ENCODE peak calls at places on chromosomes 2 and 18, in four cellular contexts. One of them, this sample, is unnamed.

GRCh38 chr18:79481041-79481790 is 85.5 kb downstream of the NFATC1 start:
- DNase-seq in body of pancreas: no peak
- DNase-seq in heart left ventricle: no peak
- DNase-seq in right lobe of liver: no peak
- DNase-seq in this sample: peak; percentile 30

GRCh38 chr2:88054300-88055048 is 1.1 kb downstream of the KRCC1 start:
- DNase-seq in body of pancreas: no peak
- DNase-seq in heart left ventricle: no peak
- DNase-seq in right lobe of liver: no peak
- DNase-seq in this sample: peak; percentile 57

GRCh38 chr2:105746177-105747080 is 1.7 kb downstream of the NCK2 start:
- DNase-seq in body of pancreas: peak; percentile 79
- DNase-seq in heart left ventricle: peak; percentile 53
- DNase-seq in right lobe of liver: peak; percentile 75
- DNase-seq in this sample: no peak

GRCh38 chr2:228839506-228839905 is 431.6 kb downstream of the PID1 start:
- DNase-seq in body of pancreas: no peak
- DNase-seq in heart left ventricle: no peak
- DNase-seq in right lobe of liver: peak; percentile 29
- DNase-seq in this sample: no peak

GRCh38 chr2:43199492-43200481 is 26.6 kb downstream of the ZFP36L2 start:
- DNase-seq in body of pancreas: peak; percentile 38
- DNase-seq in heart left ventricle: no peak
- DNase-seq in right lobe of liver: peak; percentile 66
- DNase-seq in this sample: no peak

GRCh38 chr18:32372381-32373061 is 98.2 kb downstream of the GAREM1 start:
- DNase-seq in body of pancreas: peak; percentile 84
- DNase-seq in heart left ventricle: no peak
- DNase-seq in right lobe of liver: peak; percentile 46
- DNase-seq in this sample: no peak

GRCh38 chr2:119888673-119889072 is 124.2 kb upstream of the EPB41L5 start:
- DNase-seq in body of pancreas: no peak
- DNase-seq in heart left ventricle: no peak
- DNase-seq in right lobe of liver: no peak
- DNase-seq in this sample: no peak

GRCh38 chr2:172181840-172182239 is 79.1 kb upstream of the DLX2 start:
- DNase-seq in body of pancreas: no peak
- DNase-seq in heart left ventricle: no peak
- DNase-seq in right lobe of liver: no peak
- DNase-seq in this sample: no peak

GRCh38 chr2:59850554-59850953 is 702.9 kb downstream of the BCL11A start:
- DNase-seq in body of pancreas: no peak
- DNase-seq in heart left ventricle: no peak
- DNase-seq in right lobe of liver: no peak
- DNase-seq in this sample: no peak

GRCh38 chr2:142936629-142937028 is 59.2 kb downstream of the KYNU start:
- DNase-seq in body of pancreas: no peak
- DNase-seq in heart left ventricle: no peak
- DNase-seq in right lobe of liver: no peak
- DNase-seq in this sample: no peak

GRCh38 chr2:29697715-29698114 is 223.7 kb downstream of the ALK start:
- DNase-seq in body of pancreas: no peak
- DNase-seq in heart left ventricle: no peak
- DNase-seq in right lobe of liver: no peak
- DNase-seq in this sample: no peak

GRCh38 chr2:130728007-130728454 is 839 bp upstream of the GPR148 start:
- DNase-seq in body of pancreas: peak; percentile 74
- DNase-seq in heart left ventricle: no peak
- DNase-seq in right lobe of liver: no peak
- DNase-seq in this sample: no peak

GRCh38 chr2:176134978-176135575 is 5.6 kb downstream of the HOXD8 start:
- DNase-seq in body of pancreas: no peak
- DNase-seq in heart left ventricle: no peak
- DNase-seq in right lobe of liver: no peak
- DNase-seq in this sample: no peak

GRCh38 chr2:51028829-51029228 is 3.1 kb downstream of the NRXN1 start:
- DNase-seq in body of pancreas: no peak
- DNase-seq in heart left ventricle: no peak
- DNase-seq in right lobe of liver: no peak
- DNase-seq in this sample: no peak

GRCh38 chr2:109453596-109453995 is 160.2 kb downstream of the SEPTIN10 start:
- DNase-seq in body of pancreas: no peak
- DNase-seq in heart left ventricle: no peak
- DNase-seq in right lobe of liver: peak; percentile 43
- DNase-seq in this sample: no peak

GRCh38 chr2:95312543-95313205 is 15.5 kb downstream of the KCNIP3 start:
- DNase-seq in body of pancreas: no peak
- DNase-seq in heart left ventricle: no peak
- DNase-seq in right lobe of liver: no peak
- DNase-seq in this sample: no peak

GRCh38 chr2:128422571-128422970 is 103.9 kb upstream of the HS6ST1 start:
- DNase-seq in body of pancreas: peak; percentile 6
- DNase-seq in heart left ventricle: peak; percentile 2
- DNase-seq in right lobe of liver: no peak
- DNase-seq in this sample: no peak

GRCh38 chr2:159879061-159879604 is 81.1 kb upstream of the CD302 start:
- DNase-seq in body of pancreas: no peak
- DNase-seq in heart left ventricle: no peak
- DNase-seq in right lobe of liver: no peak
- DNase-seq in this sample: no peak

GRCh38 chr2:238950551-238950950 is 102.7 kb downstream of the TWIST2 start:
- DNase-seq in body of pancreas: no peak
- DNase-seq in heart left ventricle: no peak
- DNase-seq in right lobe of liver: no peak
- DNase-seq in this sample: no peak

GRCh38 chr18:9333441-9334350 is 877 bp upstream of the TWSG1 start:
- DNase-seq in body of pancreas: peak; percentile 26
- DNase-seq in heart left ventricle: peak; percentile 22
- DNase-seq in right lobe of liver: peak; percentile 18
- DNase-seq in this sample: no peak

GRCh38 chr2:128535928-128536327 is 217.3 kb upstream of the HS6ST1 start:
- DNase-seq in body of pancreas: no peak
- DNase-seq in heart left ventricle: no peak
- DNase-seq in right lobe of liver: no peak
- DNase-seq in this sample: no peak

GRCh38 chr18:68177807-68178702 is 536.9 kb downstream of the TMX3 start:
- DNase-seq in body of pancreas: no peak
- DNase-seq in heart left ventricle: no peak
- DNase-seq in right lobe of liver: no peak
- DNase-seq in this sample: no peak

GRCh38 chr2:68031546-68032160 is 31.2 kb downstream of the C1D start:
- DNase-seq in body of pancreas: no peak
- DNase-seq in heart left ventricle: no peak
- DNase-seq in right lobe of liver: no peak
- DNase-seq in this sample: peak; percentile 58

GRCh38 chr2:63334910-63335309 is 253.4 kb downstream of the WDPCP start:
- DNase-seq in body of pancreas: no peak
- DNase-seq in heart left ventricle: no peak
- DNase-seq in right lobe of liver: no peak
- DNase-seq in this sample: no peak

GRCh38 chr2:84314901-84315330 is 144.2 kb downstream of the SUCLG1 start:
- DNase-seq in body of pancreas: peak; percentile 90
- DNase-seq in heart left ventricle: peak; percentile 68
- DNase-seq in right lobe of liver: peak; percentile 86
- DNase-seq in this sample: peak; percentile 80

GRCh38 chr2:96917008-96917575 is 47.2 kb upstream of the SEMA4C start:
- DNase-seq in body of pancreas: no peak
- DNase-seq in heart left ventricle: no peak
- DNase-seq in right lobe of liver: no peak
- DNase-seq in this sample: no peak

GRCh38 chr2:117985092-117985491 is 28.8 kb downstream of the CCDC93 start:
- DNase-seq in body of pancreas: no peak
- DNase-seq in heart left ventricle: no peak
- DNase-seq in right lobe of liver: no peak
- DNase-seq in this sample: no peak

GRCh38 chr2:153420394-153420793 is 58.2 kb downstream of the RPRM start:
- DNase-seq in body of pancreas: no peak
- DNase-seq in heart left ventricle: no peak
- DNase-seq in right lobe of liver: no peak
- DNase-seq in this sample: no peak

GRCh38 chr2:189267925-189268579 is 88.5 kb upstream of the COL5A2 start:
- DNase-seq in body of pancreas: no peak
- DNase-seq in heart left ventricle: no peak
- DNase-seq in right lobe of liver: no peak
- DNase-seq in this sample: no peak

GRCh38 chr2:190683802-190684201 is 34.9 kb downstream of the NAB1 start:
- DNase-seq in body of pancreas: no peak
- DNase-seq in heart left ventricle: no peak
- DNase-seq in right lobe of liver: no peak
- DNase-seq in this sample: no peak

GRCh38 chr2:238039985-238040384 is 20.8 kb upstream of the SCLY start:
- DNase-seq in body of pancreas: no peak
- DNase-seq in heart left ventricle: no peak
- DNase-seq in right lobe of liver: no peak
- DNase-seq in this sample: no peak

DNA sequence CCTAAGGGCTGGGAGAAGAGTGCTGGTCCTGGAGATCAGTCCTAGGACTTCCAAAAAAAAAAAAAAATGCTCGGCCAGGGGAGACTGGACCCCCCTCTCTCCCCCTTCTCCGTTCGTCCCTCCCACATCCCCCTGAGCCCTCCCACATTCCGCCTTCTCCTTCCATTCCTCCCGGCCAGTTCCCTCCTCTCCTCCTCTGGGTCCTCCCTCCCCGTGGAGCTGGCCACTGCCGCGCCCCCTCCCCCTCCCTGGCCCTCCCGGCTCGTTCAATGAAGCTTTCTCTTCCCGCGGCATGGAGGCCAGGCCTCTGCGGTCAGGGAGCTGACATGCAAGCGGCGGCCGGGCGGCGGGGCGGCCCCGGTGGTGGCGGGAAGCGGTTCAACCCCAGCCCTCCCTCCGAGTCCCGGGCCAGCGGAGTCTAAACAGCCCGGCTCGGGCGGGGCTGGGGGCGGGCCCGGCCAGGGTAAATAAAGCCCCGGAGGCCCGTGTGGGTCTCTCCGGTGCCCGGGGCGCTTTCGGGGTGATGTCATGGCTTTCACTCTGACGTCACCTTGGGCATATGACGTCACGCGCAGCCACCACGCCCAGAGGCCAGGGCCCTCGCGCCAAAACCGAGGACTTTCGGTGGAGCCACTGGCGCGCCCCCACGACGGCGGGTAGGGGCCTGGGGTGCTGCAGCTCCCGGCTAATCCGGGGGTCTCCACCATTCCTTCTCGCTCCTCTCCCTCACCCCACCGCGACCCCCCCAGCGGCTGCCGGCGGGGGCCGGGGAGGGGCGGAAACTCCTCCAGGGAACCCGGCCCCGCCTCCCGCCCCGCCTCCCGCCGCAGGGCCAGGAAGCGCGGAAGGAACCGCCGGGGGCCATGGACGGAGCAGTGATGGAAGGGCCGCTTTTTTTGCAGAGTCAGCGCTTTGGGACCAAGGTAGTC is at the start of the genes DOK1 and LOXL3:
- DNase-seq in body of pancreas: peak; percentile 84
- DNase-seq in heart left ventricle: peak; percentile 93
- DNase-seq in right lobe of liver: peak; percentile 90
- DNase-seq in this sample: peak; percentile 85
- TF ChIP-seq POLR2A in body of pancreas: peak; percentile 4
- TF ChIP-seq POLR2A in heart left ventricle: peak; percentile 15
- TF ChIP-seq POLR2A in right lobe of liver: no peak
- TF ChIP-seq POLR2A in this sample: no peak

GRCh38 chr2:241677392-241677791 is 9.2 kb downstream of the DTYMK start:
- DNase-seq in body of pancreas: no peak
- DNase-seq in heart left ventricle: no peak
- DNase-seq in right lobe of liver: no peak
- DNase-seq in this sample: no peak
- TF ChIP-seq POLR2A in body of pancreas: no peak
- TF ChIP-seq POLR2A in heart left ventricle: no peak
- TF ChIP-seq POLR2A in right lobe of liver: no peak
- TF ChIP-seq POLR2A in this sample: no peak

DNA sequence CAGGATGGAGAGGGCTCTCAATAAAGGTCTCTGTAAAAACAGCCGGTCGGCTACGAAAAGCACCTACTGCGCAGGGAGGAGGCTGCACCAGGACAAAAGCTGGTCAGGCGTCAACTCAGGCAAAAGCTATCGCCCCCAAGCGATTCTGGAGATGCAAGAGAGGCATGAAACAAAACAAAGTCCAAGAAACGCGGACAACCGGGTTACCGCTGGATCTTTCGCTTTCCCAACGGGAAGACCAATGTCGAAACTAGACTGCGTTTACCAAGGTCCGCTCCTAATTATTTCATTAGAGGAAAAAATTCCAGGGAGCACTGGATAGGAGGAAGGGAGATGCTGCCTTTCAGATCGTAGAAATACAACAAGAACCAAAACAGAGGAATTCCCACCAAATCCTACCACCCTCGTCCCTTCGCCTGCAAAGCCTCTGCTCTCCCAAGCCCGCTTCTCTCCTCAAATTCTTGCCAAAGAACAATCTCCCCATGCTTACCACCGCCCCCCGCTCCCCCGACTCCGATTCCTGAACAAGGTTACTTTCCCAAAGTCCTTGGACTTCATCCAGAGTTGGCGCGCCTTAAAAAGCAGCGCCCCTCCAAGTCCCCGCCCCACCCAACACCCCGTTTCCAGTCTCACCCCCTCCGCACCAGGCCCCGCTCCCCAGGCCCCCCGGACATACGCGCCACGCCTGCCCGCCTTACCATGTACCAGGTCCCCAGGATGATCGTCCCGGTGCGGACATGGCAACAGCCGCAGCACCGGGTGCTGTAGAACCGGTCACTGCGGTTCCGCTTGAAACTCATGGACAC is 513 bp downstream of the LAPTM4A start:
- DNase-seq in body of pancreas: peak; percentile 45
- DNase-seq in heart left ventricle: peak; percentile 57
- DNase-seq in right lobe of liver: peak; percentile 53
- DNase-seq in this sample: peak; percentile 68
- TF ChIP-seq POLR2A in body of pancreas: no peak
- TF ChIP-seq POLR2A in heart left ventricle: peak; percentile 27
- TF ChIP-seq POLR2A in right lobe of liver: peak; percentile 16
- TF ChIP-seq POLR2A in this sample: no peak

DNA sequence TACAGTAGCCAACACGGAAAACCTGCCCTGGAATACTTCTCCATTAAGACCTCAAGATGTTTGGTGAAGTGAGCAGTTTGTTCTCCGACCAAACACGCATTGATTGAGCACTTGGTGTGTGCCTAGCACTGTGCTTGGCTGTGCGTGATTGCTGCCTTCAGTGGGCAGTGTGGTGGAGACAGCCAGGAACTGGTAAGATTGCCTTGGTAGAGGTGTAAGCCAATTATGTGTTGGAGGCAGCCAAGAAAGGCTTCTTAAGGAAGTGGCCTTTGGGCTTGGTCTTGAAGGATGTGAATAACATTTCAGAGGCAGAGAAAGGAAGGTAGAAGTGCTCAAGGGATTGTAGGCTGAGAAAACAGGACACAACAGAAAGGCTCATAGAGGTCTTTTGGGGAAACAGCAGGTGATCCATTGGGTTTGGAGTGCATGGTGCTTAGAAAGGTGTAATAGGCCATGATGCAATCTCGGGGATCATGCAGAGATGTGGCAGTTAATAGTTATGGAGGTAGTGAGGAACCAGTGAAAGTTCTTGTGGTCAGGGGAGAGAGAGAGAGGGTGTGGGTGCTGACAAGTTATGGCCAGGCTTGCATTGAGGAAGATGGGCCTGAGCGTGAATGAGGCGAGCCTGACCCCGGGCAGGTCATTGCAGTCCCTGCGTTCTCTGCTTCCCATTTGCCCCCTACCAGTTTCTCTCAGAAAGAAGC is 6.3 kb downstream of the B3GNT2 start:
- DNase-seq in body of pancreas: no peak
- DNase-seq in heart left ventricle: no peak
- DNase-seq in right lobe of liver: no peak
- DNase-seq in this sample: no peak
- TF ChIP-seq POLR2A in body of pancreas: no peak
- TF ChIP-seq POLR2A in heart left ventricle: no peak
- TF ChIP-seq POLR2A in right lobe of liver: no peak
- TF ChIP-seq POLR2A in this sample: no peak

This sample was measured in erythroblast.